ENCODE peak calls at places on chromosomes 16 and 17, in six cellular contexts. N is foreskin fibroblast; G is CD8-positive, alpha-beta T cell; Z is fibroblast of mammary gland; L is GM12864; Y is MCF 10A. F is an unnamed sample.

GRCh38 chr17:8499171-8499570 is 63.5 kb downstream of the NDEL1 start:
- DNase-seq in N (no peak), G (no peak), Z (no peak), L (no peak), Y (no peak), F (no peak)

GRCh38 chr16:57893559-57894389 is 77.2 kb downstream of the CNGB1 start:
- DNase-seq in N (peak; percentile 56), G (no peak), Z (peak; percentile 59), L (no peak), Y (peak; percentile 92), F (peak; percentile 54)

GRCh38 chr17:29933379-29933778 is 3.4 kb upstream of the SSH2 start:
- DNase-seq in N (peak; percentile 12), G (no peak), Z (peak; percentile 43), L (no peak), Y (peak; percentile 57), F (no peak)

GRCh38 chr17:57861000-57861736 is 11.3 kb upstream of the MRPS23 start:
- DNase-seq in N (no peak), G (peak; percentile 23), Z (no peak), L (no peak), Y (no peak), F (no peak)

GRCh38 chr17:68399638-68400403 is 57.5 kb downstream of the WIPI1 start:
- DNase-seq in N (peak; percentile 62), G (no peak), Z (peak; percentile 88), L (no peak), Y (no peak), F (peak; percentile 65)

GRCh38 chr17:78343099-78343432 is 16.8 kb downstream of the SOCS3 start:
- DNase-seq in N (peak; percentile 83), G (no peak), Z (peak; percentile 90), L (no peak), Y (peak; percentile 85), F (peak; percentile 87)

GRCh38 chr17:64212122-64212521 is 50.9 kb downstream of the TEX2 start:
- DNase-seq in N (peak; percentile 70), G (no peak), Z (peak; percentile 70), L (no peak), Y (no peak), F (no peak)

GRCh38 chr17:81453712-81454111 is 58.5 kb downstream of the BAHCC1 start:
- DNase-seq in N (no peak), G (peak; percentile 16), Z (no peak), L (no peak), Y (no peak), F (no peak)

GRCh38 chr16:11639925-11640899 is 28.0 kb upstream of the SNN start:
- DNase-seq in N (peak; percentile 100), G (no peak), Z (peak; percentile 99), L (no peak), Y (peak; percentile 97), F (peak; percentile 97)

GRCh38 chr16:21023509-21024202 is 123.1 kb downstream of the LYRM1 start:
- DNase-seq in N (no peak), G (no peak), Z (no peak), L (no peak), Y (no peak), F (no peak)

GRCh38 chr17:50605434-50605833 is 29.2 kb upstream of the ABCC3 start:
- DNase-seq in N (no peak), G (no peak), Z (peak; percentile 70), L (no peak), Y (no peak), F (no peak)

GRCh38 chr16:8655184-8655717 is 19.2 kb upstream of the ABAT start:
- DNase-seq in N (no peak), G (no peak), Z (peak; percentile 40), L (peak; percentile 79), Y (peak; percentile 66), F (no peak)

GRCh38 chr17:36532435-36532975 is 2.2 kb downstream of the MYO19 start:
- DNase-seq in N (no peak), G (no peak), Z (no peak), L (no peak), Y (no peak), F (no peak)

GRCh38 chr16:57348361-57348760 is 10.2 kb upstream of the CCL22 start:
- DNase-seq in N (no peak), G (no peak), Z (no peak), L (no peak), Y (no peak), F (no peak)

GRCh38 chr17:51147641-51148040 is 5.7 kb upstream of the NME1 start:
- DNase-seq in N (no peak), G (no peak), Z (no peak), L (no peak), Y (no peak), F (no peak)

GRCh38 chr17:7405413-7405881 is 1.6 kb upstream of the TMEM256 start:
- DNase-seq in N (no peak), G (no peak), Z (no peak), L (no peak), Y (no peak), F (no peak)

GRCh38 chr17:28018439-28019070 is 23.9 kb upstream of the NLK start:
- DNase-seq in N (no peak), G (no peak), Z (peak; percentile 60), L (no peak), Y (peak; percentile 76), F (no peak)

GRCh38 chr16:56317998-56318912 is 107.1 kb downstream of the AMFR start:
- DNase-seq in N (peak; percentile 62), G (peak; percentile 70), Z (peak; percentile 67), L (no peak), Y (peak; percentile 79), F (peak; percentile 52)

GRCh38 chr16:65763640-65764305 is 602.7 kb upstream of the CDH5 start:
- DNase-seq in N (no peak), G (no peak), Z (no peak), L (no peak), Y (no peak), F (no peak)

GRCh38 chr16:4086153-4086552 is 30.1 kb downstream of the ADCY9 start:
- DNase-seq in N (no peak), G (no peak), Z (no peak), L (no peak), Y (no peak), F (no peak)

GRCh38 chr17:80622170-80622466 is 77.5 kb downstream of the RPTOR start:
- DNase-seq in N (no peak), G (no peak), Z (no peak), L (no peak), Y (no peak), F (no peak)

GRCh38 chr16:27759301-27759871 is 209.4 kb downstream of the KATNIP start:
- DNase-seq in N (peak; percentile 78), G (no peak), Z (peak; percentile 68), L (no peak), Y (peak; percentile 2), F (no peak)

GRCh38 chr16:23987443-23987842 is 151.7 kb downstream of the PRKCB start:
- DNase-seq in N (no peak), G (no peak), Z (no peak), L (peak; percentile 59), Y (no peak), F (no peak)

GRCh38 chr16:84356591-84357116 is 11.7 kb upstream of the ATP2C2 start:
- DNase-seq in N (no peak), G (no peak), Z (no peak), L (no peak), Y (no peak), F (no peak)

GRCh38 chr16:57357330-57358151 is 1.0 kb upstream of the CCL22 start:
- DNase-seq in N (no peak), G (no peak), Z (no peak), L (no peak), Y (no peak), F (no peak)

GRCh38 chr16:9787717-9788116 is 394.5 kb downstream of the GRIN2A start:
- DNase-seq in N (no peak), G (no peak), Z (peak; percentile 27), L (no peak), Y (no peak), F (no peak)

GRCh38 chr16:47565454-47565853 is 104.3 kb downstream of the PHKB start:
- DNase-seq in N (peak; percentile 10), G (peak; percentile 6), Z (peak; percentile 81), L (peak; percentile 24), Y (peak; percentile 89), F (no peak)

GRCh38 chr17:77095461-77095860 is 45.3 kb upstream of the SEC14L1 start:
- DNase-seq in N (no peak), G (no peak), Z (no peak), L (no peak), Y (no peak), F (no peak)
- TF ChIP-seq CTCF in N (no peak), G (no peak), Z (no peak), L (no peak), Y (no peak), F (no peak)

DNA sequence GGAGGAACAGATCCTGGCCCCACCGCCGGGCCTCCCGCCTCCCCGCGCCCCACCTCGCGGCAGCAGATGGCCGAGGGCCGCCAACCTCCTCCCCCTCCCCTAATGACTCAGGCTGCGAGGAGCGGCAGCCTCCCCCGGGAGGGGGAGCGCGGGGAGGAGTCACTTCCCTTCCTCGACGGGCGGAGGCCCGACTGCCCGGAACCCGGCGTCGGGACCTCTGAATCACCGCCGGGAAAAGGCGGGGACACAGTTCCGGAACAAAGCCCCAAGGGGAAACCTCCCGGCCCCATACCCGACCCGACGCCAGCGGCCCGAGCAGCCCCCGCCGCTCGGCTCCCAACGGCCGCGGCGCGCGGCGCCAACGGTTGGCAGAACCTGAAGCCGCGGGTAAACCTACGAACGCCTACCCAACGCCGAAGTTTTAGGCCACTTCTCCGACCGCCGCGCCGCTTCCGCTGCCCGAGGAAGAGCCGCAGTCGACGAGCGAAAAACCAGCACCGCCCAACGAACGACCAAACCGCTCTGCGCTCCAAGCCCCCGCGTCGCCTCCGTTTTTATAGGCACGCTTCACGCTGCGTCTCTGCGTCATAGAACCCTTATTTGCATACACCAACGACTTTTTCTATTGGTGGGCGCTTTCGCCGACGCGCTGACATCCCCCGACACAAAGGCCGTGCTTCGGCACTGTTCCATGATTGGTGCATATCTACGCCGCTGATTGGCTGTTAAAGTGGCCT is 5.2 kb upstream of the UNK start:
- DNase-seq in N (peak; percentile 100), G (peak; percentile 91), Z (peak; percentile 100), L (peak; percentile 100), Y (peak; percentile 100), F (peak; percentile 100)
- TF ChIP-seq CTCF in N (no peak), G (no peak), Z (no peak), L (no peak), Y (no peak), F (no peak)

GRCh38 chr17:15883617-15884111 is 61.3 kb upstream of the ADORA2B start:
- DNase-seq in N (peak; percentile 60), G (no peak), Z (peak; percentile 92), L (no peak), Y (peak; percentile 75), F (no peak)
- TF ChIP-seq CTCF in N (no peak), G (no peak), Z (no peak), L (no peak), Y (no peak), F (no peak)

GRCh38 chr17:1646199-1646875 is 805 bp upstream of the SCARF1 start:
- DNase-seq in N (no peak), G (no peak), Z (no peak), L (no peak), Y (no peak), F (no peak)

GRCh38 chr17:1648582-1649115 is 1.0 kb downstream of the RILP start:
- DNase-seq in N (peak; percentile 96), G (peak; percentile 91), Z (peak; percentile 94), L (peak; percentile 82), Y (peak; percentile 89), F (peak; percentile 91)

GRCh38 chr17:1649116-1649843 is 386 bp downstream of the RILP start:
- DNase-seq in N (peak; percentile 90), G (peak; percentile 60), Z (peak; percentile 83), L (no peak), Y (peak; percentile 86), F (peak; percentile 70)

GRCh38 chr17:1649844-1650409 is at the start of gene RILP:
- DNase-seq in N (no peak), G (no peak), Z (peak; percentile 62), L (no peak), Y (peak; percentile 78), F (no peak)

GRCh38 chr17:1647802-1648581 is 1.7 kb downstream of the RILP start:
- DNase-seq in N (no peak), G (no peak), Z (no peak), L (no peak), Y (no peak), F (no peak)
- TF ChIP-seq CTCF in N (no peak), G (no peak), Z (peak; percentile 12), L (peak; percentile 12), Y (no peak), F (peak; percentile 17)

F was measured in AG09319.